ENCODE peak calls at places on chromosomes 11 and 22, in seven cellular contexts. T is mucosa of descending colon; L is CD8-positive, alpha-beta T cell; I is heart right ventricle; P is colonic mucosa; A is stomach; C is upper lobe of right lung. Q is an unnamed sample. For H3K4me1, the result is how much of the 10 kb centered on the place peaks cover.

GRCh38 chr11:1393038-1393710 is 3.4 kb downstream of the BRSK2 start:
- DNase-seq in I (no peak), L (no peak), A (no peak), T (no peak), P (no peak), C (no peak), Q (no peak)

GRCh38 chr11:130369713-130370112 is 55.0 kb upstream of the ZBTB44 start:
- DNase-seq in T (no peak), P (no peak), C (no peak), A (no peak), L (no peak), I (no peak), Q (no peak)

GRCh38 chr11:108947654-108948570 is 283.0 kb downstream of the DDX10 start:
- DNase-seq in T (no peak), C (no peak), L (no peak), I (no peak), A (no peak), P (no peak), Q (no peak)

GRCh38 chr11:120337896-120338840 is 2.0 kb downstream of the ARHGEF12 start:
- DNase-seq in A (no peak), P (no peak), L (no peak), I (no peak), C (no peak), T (no peak), Q (no peak)

GRCh38 chr11:69928124-69928523 is 108.9 kb upstream of the FGF3 start:
- DNase-seq in I (no peak), T (peak), P (no peak), L (no peak), C (peak), A (no peak), Q (no peak)

GRCh38 chr11:91081440-91082088 is 858.7 kb upstream of the CHORDC1 start:
- DNase-seq in C (no peak), T (no peak), P (no peak), I (peak), L (no peak), A (no peak), Q (no peak)

GRCh38 chr22:42202669-42203068 is 67.8 kb downstream of the TCF20 start:
- DNase-seq in A (no peak), T (no peak), I (no peak), P (no peak), C (no peak), L (peak), Q (no peak)

GRCh38 chr11:77136784-77137420 is 8.9 kb downstream of the MYO7A start:
- DNase-seq in C (no peak), P (no peak), A (no peak), L (no peak), T (no peak), I (no peak), Q (no peak)

GRCh38 chr11:119684361-119685072 is 44.5 kb downstream of the NECTIN1 start:
- DNase-seq in P (no peak), C (no peak), A (no peak), T (no peak), L (no peak), I (no peak), Q (no peak)

GRCh38 chr11:62507023-62507422 is 39.6 kb downstream of the AHNAK start:
- DNase-seq in A (no peak), L (no peak), I (no peak), P (no peak), T (no peak), C (no peak), Q (no peak)
- H3K4me1 ChIP-seq in A (half or more), L (under half), I (half or more), P (under half), T (under half), C (under half), Q (under half)

DNA sequence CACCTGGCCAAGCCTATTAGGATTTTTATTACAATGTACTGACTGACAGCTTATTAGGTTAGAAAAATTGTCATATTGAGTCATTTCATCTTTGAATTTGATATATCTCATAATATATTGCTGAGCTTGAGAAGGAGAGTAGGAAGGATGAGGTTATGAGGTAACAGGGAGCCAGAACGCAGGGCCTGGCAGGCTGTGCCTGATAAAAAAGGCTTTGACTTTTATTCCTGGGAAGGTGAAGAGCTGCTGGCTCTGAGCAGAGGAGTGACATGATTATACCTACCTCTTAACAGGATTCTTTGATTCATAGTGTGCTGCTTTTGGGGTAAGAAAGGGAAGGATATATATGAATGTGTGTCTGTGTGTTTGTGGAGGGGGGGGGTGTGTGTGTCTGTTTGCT is 70.9 kb downstream of the SFI1 start:
- DNase-seq in A (no peak), C (no peak), I (no peak), L (no peak), P (no peak), T (no peak), Q (no peak)
- TF ChIP-seq CTCF in A (no peak), C (no peak), I (no peak), L (no peak), P (no peak), T (no peak), Q (no peak)

GRCh38 chr22:26545385-26545784 is 33.1 kb upstream of the TFIP11 start:
- DNase-seq in T (no peak), P (no peak), A (no peak), L (no peak), C (no peak), I (no peak), Q (no peak)

GRCh38 chr22:26545827-26546226 is 33.6 kb upstream of the TFIP11 start:
- DNase-seq in L (no peak), I (no peak), A (no peak), T (no peak), P (no peak), C (no peak), Q (no peak)

GRCh38 chr22:26544489-26544888 is 32.2 kb upstream of the TFIP11 start:
- DNase-seq in L (no peak), T (no peak), C (no peak), A (no peak), I (no peak), P (no peak), Q (no peak)

GRCh38 chr22:26541167-26541819 is 29.0 kb upstream of the TFIP11 start:
- DNase-seq in I (no peak), C (no peak), P (no peak), A (no peak), T (no peak), L (no peak), Q (no peak)

GRCh38 chr22:26542831-26543230 is 30.6 kb upstream of the TFIP11 start:
- DNase-seq in I (no peak), C (no peak), P (no peak), T (no peak), A (no peak), L (no peak), Q (no peak)
- H3K4me1 ChIP-seq in I (under half), C (under half), P (under half), T (under half), A (under half), L (under half), Q (under half)

GRCh38 chr11:17561466-17562001 is 14.5 kb downstream of the OTOG start:
- DNase-seq in A (no peak), I (no peak), C (no peak), T (no peak), L (no peak), P (peak), Q (no peak)

GRCh38 chr11:17563248-17563647 is 16.2 kb downstream of the OTOG start:
- DNase-seq in L (no peak), T (no peak), A (peak), P (peak), C (no peak), I (no peak), Q (no peak)

GRCh38 chr11:17561111-17561415 is 14.0 kb downstream of the OTOG start:
- DNase-seq in T (no peak), I (no peak), P (peak), C (no peak), A (no peak), L (no peak), Q (no peak)

GRCh38 chr11:17563961-17564686 is 17.1 kb downstream of the OTOG start:
- DNase-seq in C (no peak), A (no peak), T (no peak), P (peak), L (no peak), I (no peak), Q (no peak)

GRCh38 chr11:17564687-17565042 is 17.6 kb downstream of the OTOG start:
- DNase-seq in A (no peak), T (no peak), L (no peak), I (no peak), P (peak), C (no peak), Q (no peak)
- TF ChIP-seq CTCF in A (no peak), T (no peak), L (no peak), I (no peak), P (no peak), C (no peak), Q (no peak)

DNA sequence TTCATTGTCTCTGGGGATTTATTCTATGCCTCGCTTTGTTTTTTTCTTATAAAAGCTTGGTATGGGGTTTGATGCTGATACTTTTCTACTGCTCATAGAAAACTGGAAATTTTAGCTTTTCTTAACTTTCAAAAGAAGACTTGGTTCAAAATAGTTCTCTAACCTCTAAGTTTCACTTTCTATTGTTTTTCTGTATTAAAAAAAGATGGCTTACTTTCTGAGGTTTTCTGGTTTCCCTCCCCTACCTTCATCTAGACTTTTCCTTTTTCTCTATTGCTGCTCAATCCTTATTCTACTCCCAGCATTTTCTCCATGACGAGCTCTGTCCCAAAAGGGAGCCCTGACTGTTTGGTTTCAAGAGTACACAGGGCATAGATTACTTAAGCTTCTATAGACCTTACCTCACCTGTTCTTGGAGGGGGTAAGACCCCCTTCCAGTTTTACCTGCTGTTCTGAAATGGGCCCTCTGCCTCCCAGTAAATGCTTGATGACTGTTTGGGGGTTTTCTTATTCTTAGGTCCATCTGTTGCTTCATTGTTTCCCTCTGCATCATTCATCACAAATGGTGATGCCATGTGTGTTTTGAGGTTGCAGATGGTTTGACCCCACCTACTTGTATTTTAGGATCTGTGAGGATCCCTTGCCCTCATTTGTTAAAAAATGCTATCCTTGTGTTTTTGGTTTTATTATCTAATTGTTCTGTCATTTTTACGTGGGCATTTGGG is 29.5 kb downstream of the DNHD1 start:
- DNase-seq in C (no peak), I (no peak), L (no peak), T (no peak), P (no peak), A (no peak), Q (no peak)
- H3K4me1 ChIP-seq in C (under half), I (under half), L (under half), T (under half), P (under half), A (under half), Q (under half)

GRCh38 chr22:24402460-24403192 is 24.8 kb upstream of the ADORA2A start:
- DNase-seq in A (peak), T (peak), I (peak), P (peak), C (no peak), L (no peak), Q (peak)
- TF ChIP-seq CTCF in A (no peak), T (no peak), I (no peak), P (no peak), C (no peak), L (no peak), Q (no peak)

DNA sequence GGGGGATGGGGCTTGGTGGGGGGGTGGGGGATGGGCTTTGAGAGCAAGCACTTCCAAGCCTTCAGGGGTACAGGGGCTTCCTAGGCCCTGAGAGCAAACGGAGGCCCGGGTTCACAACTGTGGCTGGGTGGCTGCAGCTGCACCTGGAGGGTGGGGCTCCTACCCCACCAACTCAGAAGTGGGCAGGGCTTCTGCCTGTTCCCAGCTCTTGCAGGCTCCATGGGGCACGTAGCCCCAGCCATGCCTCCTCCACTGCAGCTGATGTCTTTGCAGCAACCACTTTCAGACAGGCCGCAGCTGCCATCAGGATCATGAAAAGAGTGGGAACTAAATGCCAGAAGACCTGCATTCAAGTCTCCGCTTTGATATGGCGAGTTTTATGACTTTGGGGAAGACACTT is 464.3 kb downstream of the NELL1 start:
- DNase-seq in A (no peak), I (no peak), T (peak), C (no peak), P (no peak), L (no peak), Q (no peak)
- H3K4me1 ChIP-seq in A (under half), I (under half), T (under half), C (under half), P (under half), L (under half), Q (under half)

Q was measured in transverse colon.